ENCODE peak calls at places on chromosome 1, in five cellular contexts. R is A549; B is stimulated activated naive CD4-positive, alpha-beta T cell; T is effector CD8-positive, alpha-beta T cell; N is mesendoderm. H is an unnamed sample.

GRCh38 chr1:145917595-145917994 is 922 bp downstream of the PEX11B start:
- DNase-seq in R (no peak), B (no peak), T (no peak), N (peak; percentile 26), H (no peak)

GRCh38 chr1:55547441-55547840 is 332.3 kb upstream of the USP24 start:
- DNase-seq in R (no peak), B (no peak), T (no peak), N (no peak), H (no peak)

GRCh38 chr1:189908113-189908512 is 569.6 kb downstream of the BRINP3 start:
- DNase-seq in R (no peak), B (no peak), T (no peak), N (no peak), H (no peak)

GRCh38 chr1:38029725-38030511 is 16.7 kb downstream of the POU3F1 start:
- DNase-seq in R (no peak), B (no peak), T (no peak), N (peak; percentile 88), H (no peak)

GRCh38 chr1:77514871-77515776 is 167.3 kb downstream of the ZZZ3 start:
- DNase-seq in R (peak; percentile 19), B (no peak), T (no peak), N (peak; percentile 92), H (no peak)

GRCh38 chr1:205983925-205984725 is 19.1 kb downstream of the RAB7B start:
- DNase-seq in R (peak; percentile 57), B (no peak), T (no peak), N (peak; percentile 81), H (peak; percentile 62)

GRCh38 chr1:241627453-241628329 is 12.5 kb downstream of the CHML start:
- DNase-seq in R (peak; percentile 79), B (peak; percentile 29), T (no peak), N (peak; percentile 74), H (no peak)

GRCh38 chr1:172145231-172145651 is 275.2 kb upstream of the C1orf105 start:
- DNase-seq in R (no peak), B (no peak), T (no peak), N (no peak), H (no peak)

GRCh38 chr1:111463029-111463683 is 10.6 kb upstream of the C1orf162 start:
- DNase-seq in R (no peak), B (no peak), T (no peak), N (no peak), H (no peak)

GRCh38 chr1:207461649-207462048 is 7.5 kb downstream of the CR2 start:
- DNase-seq in R (no peak), B (no peak), T (no peak), N (peak; percentile 4), H (no peak)

GRCh38 chr1:33367488-33368405 is 46.8 kb upstream of the A3GALT2 start:
- DNase-seq in R (peak; percentile 72), B (peak; percentile 76), T (peak; percentile 80), N (peak; percentile 79), H (peak; percentile 75)

GRCh38 chr1:223177681-223178080 is 34.6 kb upstream of the TLR5 start:
- DNase-seq in R (no peak), B (no peak), T (no peak), N (no peak), H (no peak)

H was measured in Caco-2.